ENCODE peak calls at places on chromosomes 16 and 17, in five cellular contexts. Q is pancreas, D is lower leg skin, W is choroid plexus epithelial cell, Y is AG04450. Z is an unnamed sample.

GRCh38 chr16:66511615-66512500 is 38.1 kb downstream of the TK2 start:
- DNase-seq in Y (peak), Q (peak), W (peak), D (peak), Z (no peak)

GRCh38 chr16:73323880-73324279 is 276.0 kb upstream of the ZFHX3 start:
- DNase-seq in D (no peak), W (no peak), Q (no peak), Y (no peak), Z (no peak)

GRCh38 chr17:49640556-49640955 is 37.3 kb downstream of the SPOP start:
- DNase-seq in Q (no peak), Y (no peak), D (no peak), W (no peak), Z (no peak)

GRCh38 chr17:75277664-75278071 is 6.6 kb upstream of the MIF4GD start:
- DNase-seq in Q (no peak), D (no peak), W (peak), Y (no peak), Z (no peak)

GRCh38 chr16:17374668-17375255 is 96.0 kb downstream of the XYLT1 start:
- DNase-seq in W (no peak), Y (no peak), D (no peak), Q (no peak), Z (no peak)

GRCh38 chr16:48075398-48075797 is 80.4 kb downstream of the ABCC12 start:
- DNase-seq in Q (no peak), W (no peak), Y (peak), D (no peak), Z (no peak)

GRCh38 chr17:16442594-16443389 is 27.4 kb downstream of the TRPV2 start:
- DNase-seq in Q (no peak), D (no peak), W (peak), Y (no peak), Z (no peak)

GRCh38 chr17:40557531-40558299 is 7.6 kb downstream of the CCR7 start:
- DNase-seq in D (peak), Y (no peak), Q (no peak), W (no peak), Z (peak)

GRCh38 chr16:6016530-6017184 is 919.1 kb upstream of the EEF2KMT start:
- DNase-seq in W (peak), Q (no peak), D (no peak), Y (no peak), Z (no peak)

GRCh38 chr17:47966079-47966519 is 4.8 kb upstream of the CDK5RAP3 start:
- DNase-seq in W (no peak), D (no peak), Y (no peak), Q (peak), Z (no peak)

GRCh38 chr16:30728321-30728720 is 19.9 kb upstream of the PHKG2 start:
- DNase-seq in W (no peak), Q (no peak), Y (no peak), D (no peak), Z (no peak)

GRCh38 chr16:73028721-73029361 is 19.1 kb downstream of the ZFHX3 start:
- DNase-seq in W (no peak), Q (no peak), D (no peak), Y (no peak), Z (no peak)

GRCh38 chr17:75807861-75808260 is 23.3 kb downstream of the UNK start:
- DNase-seq in D (peak), W (no peak), Q (no peak), Y (no peak), Z (no peak)

GRCh38 chr16:4306439-4307214 is 9.2 kb upstream of the GLIS2 start:
- DNase-seq in D (no peak), Q (peak), Y (no peak), W (no peak), Z (no peak)

GRCh38 chr16:80285089-80285488 is 255.7 kb upstream of the DYNLRB2 start:
- DNase-seq in D (no peak), Q (no peak), Y (peak), W (no peak), Z (no peak)

GRCh38 chr17:1592751-1593629 is 30.4 kb upstream of the PITPNA start:
- DNase-seq in Y (no peak), Q (no peak), D (no peak), W (peak), Z (no peak)

GRCh38 chr17:5203178-5203907 is 11.7 kb upstream of the ZNF594 start:
- DNase-seq in Y (no peak), D (peak), Q (no peak), W (no peak), Z (no peak)

GRCh38 chr17:76004750-76005262 is 4.2 kb downstream of the CDK3 start:
- DNase-seq in W (no peak), D (no peak), Q (no peak), Y (no peak), Z (no peak)

GRCh38 chr17:31226373-31226772 is 70.7 kb downstream of the OMG start:
- DNase-seq in W (no peak), Q (no peak), D (no peak), Y (no peak), Z (no peak)

GRCh38 chr16:54816471-54816870 is 114.2 kb upstream of the IRX5 start:
- DNase-seq in W (no peak), Q (no peak), D (no peak), Y (no peak), Z (no peak)

GRCh38 chr17:48546924-48547838 is 2.3 kb upstream of the HOXB2 start:
- DNase-seq in Y (no peak), W (no peak), Q (no peak), D (no peak), Z (no peak)

GRCh38 chr16:89090182-89090630 is 3.4 kb upstream of the ACSF3 start:
- DNase-seq in Q (no peak), Y (no peak), D (no peak), W (no peak), Z (no peak)

GRCh38 chr17:16954541-16954940 is 17.4 kb downstream of the TNFRSF13B start:
- DNase-seq in Q (no peak), Y (no peak), D (peak), W (no peak), Z (no peak)

GRCh38 chr17:17032131-17032692 is 10.0 kb upstream of the MPRIP start:
- DNase-seq in Q (peak), W (peak), Y (no peak), D (no peak), Z (no peak)

GRCh38 chr17:19354123-19354522 is 8.4 kb downstream of the B9D1 start:
- DNase-seq in W (peak), Y (peak), D (no peak), Q (no peak), Z (no peak)

GRCh38 chr17:76452102-76452645 is 778 bp downstream of the UBE2O start:
- DNase-seq in Y (no peak), D (no peak), Q (no peak), W (no peak), Z (no peak)

GRCh38 chr17:1087381-1088241 is 90.7 kb downstream of the TIMM22 start:
- DNase-seq in Q (peak), W (no peak), D (no peak), Y (no peak), Z (no peak)

GRCh38 chr16:27692576-27692975 is 142.6 kb downstream of the KATNIP start:
- DNase-seq in W (no peak), D (peak), Y (no peak), Q (no peak), Z (no peak)

GRCh38 chr17:50842506-50843149 is 7.2 kb downstream of the WFIKKN2 start:
- DNase-seq in D (peak), Q (no peak), Y (no peak), W (no peak), Z (peak)

GRCh38 chr16:12801511-12802042 is 2.1 kb downstream of the CPPED1 start:
- DNase-seq in Q (no peak), D (no peak), Y (no peak), W (peak), Z (no peak)

GRCh38 chr17:47962901-47963300 is 5.2 kb upstream of the PRR15L start:
- DNase-seq in W (no peak), D (no peak), Y (no peak), Q (no peak), Z (no peak)

GRCh38 chr16:79269211-79269863 is 331.2 kb downstream of the MAF start:
- DNase-seq in W (no peak), Y (no peak), Q (no peak), D (peak), Z (no peak)

GRCh38 chr16:66359811-66360608 is 6.5 kb upstream of the CDH5 start:
- DNase-seq in Q (no peak), D (no peak), Y (no peak), W (no peak), Z (no peak)

DNA sequence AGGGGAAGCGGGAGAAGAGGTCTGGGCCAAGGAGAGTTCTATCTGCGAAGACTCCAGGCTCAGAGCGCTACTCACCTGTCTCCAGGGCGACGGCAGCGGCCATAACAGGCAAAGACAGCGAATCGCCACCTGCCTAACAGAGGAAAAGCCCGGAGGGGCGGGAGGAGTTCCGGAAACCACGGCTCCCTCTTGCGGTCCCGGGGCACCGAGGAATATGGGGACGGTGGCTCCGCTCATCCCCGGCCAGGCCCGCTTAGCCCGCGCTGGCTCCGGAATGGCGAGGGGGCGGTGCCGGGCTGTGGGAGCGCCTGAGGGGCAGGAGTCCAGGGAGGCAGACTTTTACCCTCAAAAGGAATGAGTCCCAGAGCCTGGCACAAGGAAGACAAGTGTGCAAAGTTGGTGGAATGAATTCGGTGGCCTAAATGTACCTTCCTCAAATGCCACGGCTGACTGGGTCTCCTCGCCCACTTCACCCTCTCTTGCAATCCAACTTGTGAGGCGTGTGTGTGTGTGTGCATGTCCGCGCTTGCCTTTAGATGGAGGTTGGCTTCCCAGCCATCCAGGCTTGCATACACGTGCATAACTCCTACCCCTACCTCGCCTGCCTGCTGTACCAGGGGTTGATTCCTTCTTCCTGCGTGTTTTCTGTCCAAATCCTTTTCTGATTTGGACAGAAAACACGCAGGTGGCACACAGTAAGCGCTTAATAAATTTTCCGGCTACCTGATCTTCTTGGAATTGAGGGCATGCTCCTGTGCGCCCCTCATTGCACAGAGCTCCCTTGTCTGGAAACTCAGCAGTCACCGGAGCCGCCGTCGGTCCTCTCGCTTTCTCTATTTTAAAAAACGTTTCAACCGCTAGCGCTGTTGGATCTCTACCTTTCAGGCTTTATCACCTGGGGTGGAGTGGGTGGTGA is 3.5 kb downstream of the C17orf100 start:
- DNase-seq in Y (no peak), Q (peak), D (no peak), W (no peak), Z (no peak)
- TF ChIP-seq CTCF in Y (no peak), Q (no peak), D (no peak), W (no peak), Z (no peak)

DNA sequence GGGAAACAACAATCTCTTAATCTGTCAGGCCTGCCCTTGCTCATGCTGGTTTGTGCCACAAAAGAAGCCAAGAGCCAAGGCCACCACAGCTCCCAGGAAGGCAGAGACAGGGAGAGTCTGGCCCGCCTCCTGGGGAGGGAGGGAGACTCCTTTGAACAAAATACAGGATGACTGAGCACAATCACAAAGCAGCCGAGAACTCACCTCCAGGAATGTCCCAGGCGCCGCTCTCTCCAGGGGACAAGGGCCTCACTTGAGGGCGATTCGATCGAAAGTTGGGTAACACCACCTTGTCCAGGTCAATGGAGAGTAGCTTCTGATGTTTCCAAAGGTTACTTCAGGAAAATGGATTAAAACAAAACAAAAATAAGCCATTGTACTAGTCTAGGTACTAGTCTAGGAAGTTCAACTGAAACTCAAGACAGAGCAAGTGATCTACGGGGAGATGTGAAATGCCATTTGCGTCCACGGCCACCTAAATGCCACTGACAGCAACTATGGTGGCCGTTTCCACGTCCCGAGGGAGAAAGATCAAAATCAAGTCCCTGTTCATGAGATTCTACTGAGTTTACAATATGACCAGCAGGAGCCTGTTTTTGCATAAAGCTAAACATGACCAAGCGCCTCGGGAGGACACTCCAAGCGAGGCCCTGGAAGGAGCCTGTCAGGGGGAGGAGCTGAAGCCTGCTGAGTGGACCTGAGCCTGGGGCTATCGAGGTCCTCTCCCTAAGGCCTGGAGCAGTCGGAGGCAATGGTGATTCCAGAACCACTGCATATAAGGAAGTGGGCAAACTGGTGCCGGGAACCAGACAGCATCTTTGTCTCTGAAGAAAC is 13.4 kb upstream of the SLC38A8 start:
- DNase-seq in Y (no peak), D (peak), W (no peak), Q (peak), Z (peak)
- TF ChIP-seq CTCF in Y (no peak), D (no peak), W (no peak), Q (no peak), Z (no peak)

DNA sequence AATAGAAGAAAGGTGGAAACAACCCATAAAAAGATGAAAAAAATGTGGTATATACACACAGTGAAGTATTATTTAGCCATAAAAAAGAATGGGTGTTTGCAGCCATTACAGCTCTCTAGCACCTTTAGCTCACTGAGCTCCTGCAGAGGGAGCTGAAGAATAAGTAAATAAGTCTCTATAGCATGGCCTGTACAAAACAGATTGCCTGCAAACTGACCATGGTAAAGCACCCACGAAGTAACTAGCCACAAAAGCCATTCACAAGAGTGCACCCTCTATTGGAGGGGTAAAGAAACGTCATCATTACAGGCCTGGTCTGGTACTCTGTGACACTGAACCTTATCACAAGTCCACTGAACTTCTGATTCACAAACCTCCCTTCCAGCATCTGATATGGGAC is 76.3 kb downstream of the USP32 start:
- DNase-seq in Y (no peak), Q (no peak), D (no peak), W (peak), Z (no peak)
- TF ChIP-seq CTCF in Y (no peak), Q (no peak), D (no peak), W (peak), Z (no peak)

GRCh38 chr17:81702934-81703746 is at the start of gene MRPL12:
- DNase-seq in Y (peak), Q (peak), D (peak), W (peak), Z (peak)
- TF ChIP-seq CTCF in Y (no peak), Q (peak), D (no peak), W (no peak), Z (peak)

GRCh38 chr16:25111403-25112166 is at the start of gene LCMT1:
- DNase-seq in Q (peak), W (peak), D (peak), Y (peak), Z (peak)
- TF ChIP-seq CTCF in Q (no peak), W (peak), D (no peak), Y (no peak), Z (no peak)

Z was measured in type B pancreatic cell.